ENCODE peak calls at places on chromosomes 13 and 19, in ten cellular contexts. X is left ventricle myocardium inferior; A is brain microvascular endothelial cell; S is body of pancreas; Q is lung; B is psoas muscle; C is CD8-positive, alpha-beta T cell; Z is AG09309; R is upper lobe of right lung; W is left lung. F is an unnamed sample.
A peak's percentile ranks its signal among the peaks of the same experiment; 100 is the strongest.

GRCh38 chr13:19852766-19853165 is 10.7 kb downstream of the ZMYM5 start:
- DNase-seq in X (no peak), A (no peak), S (no peak), Q (no peak), B (no peak), C (no peak), Z (no peak), R (no peak), W (no peak), F (no peak)

GRCh38 chr19:2129022-2129421 is 22.3 kb downstream of the AP3D1 start:
- DNase-seq in X (no peak), A (no peak), S (no peak), Q (no peak), B (no peak), C (no peak), Z (no peak), R (no peak), W (no peak), F (no peak)

GRCh38 chr13:110957181-110957884 is 42.5 kb upstream of the ANKRD10 start:
- DNase-seq in X (no peak), A (no peak), S (no peak), Q (no peak), B (no peak), C (no peak), Z (no peak), R (no peak), W (no peak), F (no peak)

GRCh38 chr19:2097330-2098327 is 914 bp downstream of the IZUMO4 start:
- DNase-seq in X (no peak), A (no peak), S (peak; percentile 61), Q (no peak), B (no peak), C (peak; percentile 40), Z (no peak), R (no peak), W (peak; percentile 52), F (no peak)

GRCh38 chr19:53538378-53539109 is 599 bp downstream of the ZNF331 start:
- DNase-seq in X (no peak), A (no peak), S (peak; percentile 24), Q (no peak), B (no peak), C (no peak), Z (no peak), R (no peak), W (no peak), F (peak; percentile 87)

GRCh38 chr19:18741124-18741493 is 50.0 kb downstream of the COMP start:
- DNase-seq in X (no peak), A (no peak), S (no peak), Q (no peak), B (no peak), C (no peak), Z (no peak), R (no peak), W (no peak), F (no peak)

GRCh38 chr19:31938675-31939074 is 406.7 kb upstream of the ZNF507 start:
- DNase-seq in X (no peak), A (no peak), S (no peak), Q (no peak), B (no peak), C (no peak), Z (no peak), R (no peak), W (no peak), F (no peak)

GRCh38 chr13:77565635-77566034 is 30.1 kb downstream of the SCEL start:
- DNase-seq in X (no peak), A (peak; percentile 25), S (no peak), Q (no peak), B (no peak), C (no peak), Z (no peak), R (no peak), W (no peak), F (no peak)

GRCh38 chr19:21326169-21326568 is 3.0 kb downstream of the ZNF708 start:
- DNase-seq in X (no peak), A (no peak), S (no peak), Q (no peak), B (no peak), C (no peak), Z (no peak), R (no peak), W (no peak), F (no peak)

GRCh38 chr19:36819130-36819630 is 19.0 kb downstream of the ZNF790 start:
- DNase-seq in X (no peak), A (no peak), S (no peak), Q (no peak), B (no peak), C (no peak), Z (no peak), R (no peak), W (no peak), F (no peak)

GRCh38 chr13:108987488-108987887 is 358.1 kb downstream of the MYO16 start:
- DNase-seq in X (no peak), A (no peak), S (no peak), Q (no peak), B (no peak), C (no peak), Z (peak; percentile 10), R (no peak), W (no peak), F (no peak)

GRCh38 chr19:30590596-30591229 is 218.5 kb downstream of the ZNF536 start:
- DNase-seq in X (no peak), A (no peak), S (no peak), Q (no peak), B (no peak), C (no peak), Z (no peak), R (no peak), W (no peak), F (no peak)

GRCh38 chr19:15640294-15640903 is at the start of gene CYP4F3:
- DNase-seq in X (peak; percentile 74), A (no peak), S (peak; percentile 42), Q (peak; percentile 65), B (no peak), C (no peak), Z (no peak), R (peak; percentile 85), W (peak; percentile 76), F (peak; percentile 74)

GRCh38 chr19:42276821-42277220 is 7.8 kb downstream of the CIC start:
- DNase-seq in X (no peak), A (no peak), S (no peak), Q (no peak), B (no peak), C (no peak), Z (no peak), R (no peak), W (no peak), F (no peak)

GRCh38 chr19:28242317-28242927 is 970.5 kb downstream of the UQCRFS1 start:
- DNase-seq in X (no peak), A (peak; percentile 12), S (peak; percentile 26), Q (no peak), B (no peak), C (no peak), Z (no peak), R (no peak), W (no peak), F (no peak)

GRCh38 chr19:56111601-56112312 is 9.3 kb downstream of the ZNF787 start:
- DNase-seq in X (peak; percentile 53), A (no peak), S (no peak), Q (peak; percentile 62), B (peak; percentile 67), C (peak; percentile 51), Z (no peak), R (peak; percentile 81), W (peak; percentile 78), F (no peak)

GRCh38 chr13:43905435-43906031 is 25.8 kb downstream of the LACC1 start:
- DNase-seq in X (no peak), A (peak; percentile 60), S (peak; percentile 38), Q (no peak), B (no peak), C (peak; percentile 20), Z (no peak), R (no peak), W (no peak), F (peak; percentile 43)

GRCh38 chr13:99256283-99256682 is 1.9 kb downstream of the GPR18 start:
- DNase-seq in X (no peak), A (no peak), S (no peak), Q (no peak), B (no peak), C (no peak), Z (no peak), R (no peak), W (no peak), F (no peak)

GRCh38 chr19:2734589-2735288 is 5.1 kb downstream of the SLC39A3 start:
- DNase-seq in X (no peak), A (no peak), S (no peak), Q (no peak), B (peak; percentile 40), C (no peak), Z (no peak), R (no peak), W (no peak), F (no peak)

GRCh38 chr13:90545070-90545840 is 802.2 kb upstream of the MIR17HG start:
- DNase-seq in X (no peak), A (peak; percentile 1), S (no peak), Q (no peak), B (no peak), C (no peak), Z (no peak), R (no peak), W (no peak), F (no peak)

GRCh38 chr19:38213911-38214625 is 10.0 kb downstream of the DPF1 start:
- DNase-seq in X (no peak), A (peak; percentile 69), S (no peak), Q (no peak), B (no peak), C (peak; percentile 70), Z (peak; percentile 40), R (no peak), W (no peak), F (no peak)

GRCh38 chr13:97911311-97912138 is 42.0 kb upstream of the IPO5 start:
- DNase-seq in X (no peak), A (peak; percentile 33), S (peak; percentile 28), Q (no peak), B (no peak), C (no peak), Z (no peak), R (no peak), W (no peak), F (no peak)
- TF ChIP-seq CTCF in X (peak; percentile 48), A (peak; percentile 71), S (peak; percentile 39), Q (no peak), B (peak; percentile 22), C (no peak), Z (peak; percentile 50), R (peak; percentile 28), W (no peak), F (no peak)

GRCh38 chr19:43699506-43700367 is 16.1 kb upstream of the IRGC start:
- DNase-seq in X (peak; percentile 23), A (peak; percentile 11), S (no peak), Q (no peak), B (peak; percentile 57), C (no peak), Z (no peak), R (peak; percentile 70), W (peak; percentile 47), F (peak; percentile 86)
- H3K4me3 ChIP-seq in X (peak overlapping the region; percentile 57), A (peak overlapping the region; percentile 42), S (no peak overlapping the region), Q (no peak overlapping the region), B (peak overlapping the region; percentile 44), C (no peak overlapping the region), Z (peak overlapping the region; percentile 17), R (peak overlapping the region; percentile 29), W (peak overlapping the region; percentile 25), F (no peak overlapping the region)

GRCh38 chr19:13847033-13847899 is 29.7 kb upstream of the NANOS3 start:
- DNase-seq in X (peak; percentile 98), A (peak; percentile 91), S (peak; percentile 92), Q (peak; percentile 89), B (peak; percentile 98), C (peak; percentile 96), Z (no peak), R (peak; percentile 97), W (peak; percentile 95), F (peak; percentile 99)
- TF ChIP-seq CTCF in X (peak; percentile 48), A (no peak), S (peak; percentile 39), Q (peak; percentile 26), B (peak; percentile 18), C (no peak), Z (peak; percentile 12), R (peak; percentile 34), W (peak; percentile 40), F (no peak)

GRCh38 chr13:85363504-85363903 is 435.7 kb downstream of the SLITRK6 start:
- DNase-seq in X (no peak), A (no peak), S (no peak), Q (no peak), B (no peak), C (no peak), Z (no peak), R (no peak), W (no peak), F (no peak)
- H3K4me3 ChIP-seq in X (no peak overlapping the region), A (no peak overlapping the region), S (no peak overlapping the region), Q (no peak overlapping the region), B (no peak overlapping the region), C (no peak overlapping the region), Z (no peak overlapping the region), R (no peak overlapping the region), W (no peak overlapping the region), F (no peak overlapping the region)

F was measured in lower leg skin.